ENCODE peak calls at places on chromosomes 7 and 10, in ten cellular contexts. E is NCI-H1092; O is WTC11; Q is head of caudate nucleus; N is fibroblast of gingiva; P is GM19239; T is heart right ventricle; I is NCI-H524 treated with DMSO at 0.1 percent for 48 hours; L is activated CD8-positive, alpha-beta memory T cell treated with anti-CD3 and anti-CD28 coated beads, Interleukin-2, amount 50 U/mL, for 4 hours; Z is CD4-positive, CD25-positive, alpha-beta regulatory T cell. C is an unnamed sample.

GRCh38 chr7:116215550-116215949 is 5.2 kb downstream of the TES start:
- DNase-seq in E (no peak), O (no peak), Q (no peak), N (no peak), P (no peak), T (no peak), I (no peak), L (no peak), Z (no peak), C (no peak)

GRCh38 chr7:142323706-142324105 is 65.8 kb upstream of the PRSS58 start:
- DNase-seq in E (peak), O (peak), Q (peak), N (no peak), P (no peak), T (no peak), I (no peak), L (peak), Z (no peak), C (no peak)

GRCh38 chr7:14760730-14761129 is 141.8 kb downstream of the DGKB start:
- DNase-seq in E (no peak), O (no peak), Q (no peak), N (no peak), P (no peak), T (no peak), I (no peak), L (no peak), Z (no peak), C (no peak)

GRCh38 chr10:35446439-35446838 is 110.1 kb downstream of the CCNY start:
- DNase-seq in E (no peak), O (no peak), Q (no peak), N (no peak), P (no peak), T (no peak), I (no peak), L (no peak), Z (no peak), C (no peak)

GRCh38 chr10:49288341-49289065 is 10.5 kb upstream of the C10orf71 start:
- DNase-seq in E (no peak), O (no peak), Q (no peak), N (no peak), P (no peak), T (no peak), I (no peak), L (no peak), Z (no peak), C (no peak)

GRCh38 chr10:121113385-121113696 is 262.2 kb downstream of the WDR11 start:
- DNase-seq in E (no peak), O (no peak), Q (no peak), N (no peak), P (no peak), T (no peak), I (no peak), L (no peak), Z (no peak), C (no peak)

GRCh38 chr10:81082621-81083376 is 545.1 kb downstream of the SH2D4B start:
- DNase-seq in E (no peak), O (no peak), Q (no peak), N (no peak), P (no peak), T (no peak), I (no peak), L (no peak), Z (no peak), C (no peak)

GRCh38 chr7:142557971-142558582 is 191.2 kb upstream of the PRSS1 start:
- DNase-seq in E (no peak), O (peak), Q (no peak), N (peak), P (peak), T (no peak), I (no peak), L (peak), Z (peak), C (no peak)

GRCh38 chr7:155782466-155782865 is 29.8 kb downstream of the SHH start:
- DNase-seq in E (no peak), O (no peak), Q (no peak), N (no peak), P (no peak), T (no peak), I (no peak), L (no peak), Z (no peak), C (no peak)

GRCh38 chr10:47020491-47020890 is 109.3 kb downstream of the PTPN20 start:
- DNase-seq in E (no peak), O (no peak), Q (no peak), N (peak), P (no peak), T (no peak), I (no peak), L (no peak), Z (no peak), C (no peak)

GRCh38 chr7:30916255-30916654 is 4.6 kb downstream of the AQP1 start:
- DNase-seq in E (no peak), O (no peak), Q (no peak), N (no peak), P (no peak), T (no peak), I (no peak), L (no peak), Z (no peak), C (no peak)

GRCh38 chr7:129231666-129232065 is 6.8 kb downstream of the AHCYL2 start:
- DNase-seq in E (no peak), O (no peak), Q (no peak), N (peak), P (no peak), T (no peak), I (no peak), L (no peak), Z (no peak), C (no peak)

GRCh38 chr7:148753224-148753623 is 54.5 kb downstream of the CUL1 start:
- DNase-seq in E (no peak), O (no peak), Q (no peak), N (no peak), P (no peak), T (no peak), I (no peak), L (no peak), Z (no peak), C (no peak)

GRCh38 chr10:775245-776075 is 86.0 kb upstream of the DIP2C start:
- DNase-seq in E (no peak), O (peak), Q (peak), N (peak), P (no peak), T (no peak), I (no peak), L (no peak), Z (no peak), C (no peak)

GRCh38 chr7:140375808-140376730 is 22.3 kb downstream of the SLC37A3 start:
- DNase-seq in E (no peak), O (no peak), Q (no peak), N (no peak), P (no peak), T (no peak), I (no peak), L (no peak), Z (peak), C (no peak)

C was measured in B cell.